ENCODE peak calls at places on chromosomes 7 and 10, in nine cellular contexts. C, A, L, T, S, Q, R, Y and V are unnamed samples.
A peak's percentile ranks its signal among the peaks of the same experiment; 100 is the strongest.

GRCh38 chr7:72019436-72019835 is 392.7 kb downstream of the CALN1 start:
- DNase-seq in S (no peak), R (no peak), Y (no peak), Q (no peak), C (no peak), L (no peak), A (no peak), T (no peak), V (no peak)

GRCh38 chr7:158856883-158857668 is 718 bp downstream of the DYNC2I1 start:
- DNase-seq in A (no peak), Q (no peak), R (no peak), Y (no peak), L (no peak), C (no peak), T (no peak), S (no peak), V (no peak)

GRCh38 chr7:32871624-32872371 is 19.8 kb downstream of the KBTBD2 start:
- DNase-seq in C (no peak), A (no peak), R (no peak), T (no peak), Q (no peak), S (no peak), Y (no peak), L (no peak), V (no peak)

GRCh38 chr7:1229956-1230355 is 2.7 kb upstream of the UNCX start:
- DNase-seq in S (no peak), T (no peak), C (no peak), A (no peak), Y (no peak), L (peak; percentile 36), Q (peak; percentile 43), R (no peak), V (no peak)

GRCh38 chr10:133357293-133358151 is at the start of gene FUOM:
- DNase-seq in Y (no peak), S (peak; percentile 37), R (no peak), A (peak; percentile 41), T (no peak), L (peak; percentile 82), Q (no peak), C (peak; percentile 50), V (peak; percentile 68)

GRCh38 chr10:77886795-77887355 is 39.7 kb downstream of the DLG5 start:
- DNase-seq in T (no peak), Y (no peak), C (no peak), A (no peak), Q (no peak), R (no peak), S (no peak), L (no peak), V (no peak)

GRCh38 chr10:84179059-84179710 is 5.6 kb downstream of the GPR15LG start:
- DNase-seq in Q (no peak), Y (no peak), T (no peak), L (no peak), R (no peak), S (peak; percentile 14), C (no peak), A (no peak), V (no peak)

GRCh38 chr10:6348091-6348862 is 145.5 kb downstream of the PFKFB3 start:
- DNase-seq in Y (no peak), T (peak; percentile 20), R (no peak), Q (peak; percentile 89), L (no peak), S (no peak), C (peak; percentile 33), A (no peak), V (no peak)

GRCh38 chr10:23120001-23120934 is 24.9 kb downstream of the MSRB2 start:
- DNase-seq in Q (no peak), R (no peak), C (no peak), A (no peak), T (no peak), S (no peak), L (no peak), Y (no peak), V (no peak)

GRCh38 chr10:106557053-106557452 is 607.5 kb downstream of the SORCS1 start:
- DNase-seq in A (no peak), L (no peak), C (peak; percentile 60), S (peak; percentile 73), Y (peak; percentile 45), R (no peak), T (no peak), Q (no peak), V (no peak)

GRCh38 chr7:142104550-142105527 is 6.7 kb upstream of the MGAM2 start:
- DNase-seq in C (no peak), T (no peak), R (no peak), A (peak; percentile 71), L (no peak), Q (no peak), Y (no peak), S (peak; percentile 21), V (no peak)

GRCh38 chr7:27165089-27165654 is at the start of gene HOXA9:
- DNase-seq in L (peak; percentile 17), S (no peak), T (no peak), Q (peak; percentile 96), A (no peak), C (peak; percentile 83), R (no peak), Y (peak; percentile 88), V (no peak)

DNA sequence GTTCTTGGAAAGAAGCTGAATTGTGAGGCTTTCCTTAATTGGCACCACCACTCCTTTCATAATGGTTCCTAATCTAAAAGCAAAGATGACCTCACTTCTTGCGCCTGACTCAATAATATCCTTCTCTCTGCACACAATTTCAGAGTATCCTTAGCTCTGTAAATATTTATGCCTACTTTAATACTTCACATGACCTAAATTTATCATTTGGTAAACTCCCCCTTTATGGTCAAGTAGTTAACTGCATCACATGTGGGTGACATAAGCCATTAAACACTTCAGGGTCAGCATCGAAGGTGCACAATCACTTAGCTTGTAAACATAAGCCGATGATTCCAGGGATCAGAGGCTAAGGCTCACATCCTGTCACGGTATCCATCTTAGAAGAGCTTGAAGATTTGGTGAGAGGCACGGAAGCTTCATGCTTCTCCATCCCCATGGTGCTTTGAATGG is 7.3 kb upstream of the RHOBTB1 start:
- DNase-seq in Q (no peak), S (no peak), T (no peak), Y (no peak), A (no peak), R (no peak), L (no peak), C (no peak), V (no peak)
- TF ChIP-seq CTCF in Q (no peak), S (no peak), T (no peak), Y (no peak), A (no peak), R (no peak), L (no peak), C (no peak), V (no peak)

GRCh38 chr7:51253157-51253556 is 63.5 kb downstream of the COBL start:
- DNase-seq in Y (no peak), S (no peak), L (no peak), R (no peak), C (no peak), Q (no peak), A (no peak), T (no peak), V (no peak)
- TF ChIP-seq CTCF in Y (no peak), S (no peak), L (no peak), R (no peak), C (no peak), Q (no peak), A (peak; percentile 58), T (no peak), V (no peak)

DNA sequence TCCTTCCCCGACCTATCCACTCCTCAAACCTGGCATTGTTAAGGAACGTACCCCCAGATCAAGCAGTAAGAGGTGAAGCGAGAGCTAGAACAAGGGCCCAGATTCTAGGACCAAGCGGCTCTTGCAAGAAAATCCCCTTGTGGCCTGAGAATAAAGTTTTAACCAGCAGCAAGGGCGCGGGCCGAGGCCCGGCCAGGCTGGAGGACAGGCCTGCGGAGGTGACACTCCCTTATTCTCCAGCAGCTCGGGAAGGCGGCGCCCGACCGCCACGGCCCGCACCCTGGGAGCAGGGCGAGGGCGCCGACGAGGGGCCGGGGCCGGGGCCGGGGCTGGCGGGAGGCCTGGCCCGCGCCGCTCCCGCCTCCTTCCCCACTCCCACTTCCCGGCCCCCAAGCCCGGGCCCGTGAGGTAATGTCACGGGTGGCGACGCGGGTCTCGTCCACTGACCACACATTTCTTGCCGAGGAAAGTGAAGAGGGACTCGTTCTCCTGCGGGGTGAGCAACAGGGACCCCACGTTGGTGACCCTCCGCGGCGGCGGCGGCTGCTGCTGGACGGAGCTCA is 551 bp downstream of the WASL start:
- DNase-seq in A (peak; percentile 37), Y (no peak), L (peak; percentile 36), C (peak; percentile 40), S (peak; percentile 47), Q (no peak), R (peak; percentile 34), T (peak; percentile 6), V (peak; percentile 48)
- TF ChIP-seq CTCF in A (no peak), Y (no peak), L (no peak), C (no peak), S (no peak), Q (no peak), R (peak; percentile 26), T (no peak), V (no peak)

GRCh38 chr7:44348300-44348699 is 22.9 kb upstream of the CAMK2B start:
- DNase-seq in Q (no peak), C (peak; percentile 41), S (peak; percentile 71), R (no peak), Y (no peak), L (peak; percentile 66), T (no peak), A (peak; percentile 28), V (peak; percentile 28)

GRCh38 chr7:44353668-44354067 is 28.3 kb upstream of the CAMK2B start:
- DNase-seq in C (no peak), S (no peak), Y (no peak), A (no peak), R (no peak), T (no peak), L (no peak), Q (no peak), V (no peak)

GRCh38 chr7:44347546-44348114 is 22.2 kb upstream of the CAMK2B start:
- DNase-seq in C (no peak), A (no peak), R (no peak), Y (no peak), S (no peak), T (no peak), Q (no peak), L (no peak), V (no peak)

GRCh38 chr7:44346063-44346462 is 20.7 kb upstream of the CAMK2B start:
- DNase-seq in R (no peak), C (no peak), Q (no peak), A (no peak), S (no peak), T (no peak), L (no peak), Y (no peak), V (no peak)

DNA sequence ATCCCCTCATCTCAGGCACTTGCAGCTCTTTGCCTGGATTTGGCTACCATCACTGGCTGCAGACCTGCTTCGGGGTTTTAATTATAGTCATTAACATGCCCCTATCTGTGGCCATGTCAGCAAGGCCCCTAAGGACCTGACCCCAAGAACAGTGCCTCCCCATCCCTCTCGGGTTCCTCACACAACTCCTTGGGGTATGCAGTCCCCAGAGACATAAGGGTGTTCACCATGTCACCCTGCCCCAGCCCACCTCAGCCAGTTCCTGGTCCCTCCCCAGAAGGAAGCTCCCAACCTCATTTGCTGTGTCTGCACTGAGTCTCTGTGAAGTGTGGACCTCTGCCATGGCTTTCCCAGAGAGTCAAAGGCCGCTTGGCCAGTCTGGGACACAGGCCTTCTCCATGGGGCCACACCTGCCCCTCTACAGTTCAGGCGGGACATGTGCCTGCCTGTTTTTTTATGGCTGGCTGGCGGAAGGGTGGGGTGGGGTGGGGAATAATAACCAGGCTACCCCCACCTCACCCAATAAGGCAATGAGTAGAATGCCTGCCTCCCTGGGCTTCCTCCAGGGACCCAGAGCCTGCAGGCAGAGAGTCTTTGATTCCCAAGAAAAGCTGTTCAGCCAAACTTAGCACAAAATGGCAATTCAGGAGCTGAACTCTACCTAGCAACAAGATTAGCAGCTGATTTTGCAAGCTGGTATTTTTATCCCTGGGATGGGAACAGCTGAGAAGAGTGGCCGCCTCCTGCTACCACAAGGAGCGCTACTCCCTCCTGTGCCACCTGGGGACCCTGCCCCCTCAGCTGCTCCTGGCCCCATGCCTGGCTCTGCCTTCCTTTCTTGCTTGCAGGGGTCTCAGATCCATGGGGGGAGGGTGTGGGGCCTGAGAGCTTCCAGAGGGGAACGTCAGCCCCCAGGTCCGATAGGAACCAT is 23.7 kb upstream of the CAMK2B start:
- DNase-seq in T (no peak), Y (no peak), R (no peak), S (peak; percentile 39), A (no peak), Q (no peak), C (no peak), L (peak; percentile 57), V (no peak)
- TF ChIP-seq CTCF in T (no peak), Y (no peak), R (peak; percentile 35), S (peak; percentile 38), A (no peak), Q (no peak), C (no peak), L (no peak), V (no peak)